ENCODE peak calls at places on chromosomes 13 and 19, in nine cellular contexts. P is left kidney; Z is endothelial cell; B is activated naive CD4-positive, alpha-beta T cell treated with anti-CD3 and anti-CD28 coated beads for 36 hours; Q is stimulated activated CD4-positive, alpha-beta T cell treated with anti-CD3 and anti-CD28 coated beads, Interleukin-1b, Interleukin-23, amount 100 ng/mL, for 1 hour; O is T-helper 22 cell; W is GM12892; T is AG10803; J is cardiac muscle cell. L is an unnamed sample.

GRCh38 chr19:50510121-50510670 is 795 bp downstream of the JOSD2 start:
- DNase-seq in P (peak), Z (no peak), B (no peak), Q (no peak), O (no peak), W (no peak), T (no peak), J (no peak), L (no peak)

GRCh38 chr13:60986301-60986700 is 429.3 kb downstream of the PCDH20 start:
- DNase-seq in P (no peak), Z (no peak), B (no peak), Q (no peak), O (no peak), W (no peak), T (no peak), J (no peak), L (no peak)

GRCh38 chr13:96112936-96113335 is 23.0 kb downstream of the HS6ST3 start:
- DNase-seq in P (no peak), Z (no peak), B (no peak), Q (no peak), O (no peak), W (no peak), T (no peak), J (no peak), L (no peak)

GRCh38 chr13:114161644-114162532 is 17.2 kb upstream of the CFAP97D2 start:
- DNase-seq in P (peak), Z (no peak), B (peak), Q (no peak), O (no peak), W (no peak), T (peak), J (no peak), L (peak)

GRCh38 chr19:7973883-7974282 is 30.4 kb upstream of the TIMM44 start:
- DNase-seq in P (no peak), Z (no peak), B (no peak), Q (no peak), O (no peak), W (no peak), T (no peak), J (no peak), L (no peak)

GRCh38 chr19:1651548-1652394 is 644 bp downstream of the TCF3 start:
- DNase-seq in P (peak), Z (peak), B (peak), Q (no peak), O (peak), W (no peak), T (peak), J (peak), L (no peak)

GRCh38 chr19:49145485-49146407 is 9.4 kb downstream of the HRC start:
- DNase-seq in P (peak), Z (peak), B (peak), Q (peak), O (peak), W (peak), T (peak), J (peak), L (peak)

GRCh38 chr19:1810439-1811160 is 1.5 kb downstream of the ATP8B3 start:
- DNase-seq in P (no peak), Z (no peak), B (no peak), Q (no peak), O (no peak), W (no peak), T (no peak), J (no peak), L (no peak)

GRCh38 chr19:13026478-13026999 is 31.3 kb downstream of the NFIX start:
- DNase-seq in P (peak), Z (no peak), B (no peak), Q (no peak), O (no peak), W (no peak), T (peak), J (no peak), L (peak)

GRCh38 chr13:21674271-21675009 is 3.6 kb downstream of the FGF9 start:
- DNase-seq in P (peak), Z (peak), B (peak), Q (no peak), O (no peak), W (peak), T (no peak), J (peak), L (no peak)

GRCh38 chr13:90547272-90547790 is 800.2 kb upstream of the MIR17HG start:
- DNase-seq in P (no peak), Z (no peak), B (no peak), Q (no peak), O (no peak), W (no peak), T (no peak), J (no peak), L (no peak)

GRCh38 chr19:29378126-29378525 is 147.7 kb upstream of the VSTM2B start:
- DNase-seq in P (no peak), Z (no peak), B (no peak), Q (no peak), O (no peak), W (no peak), T (no peak), J (no peak), L (no peak)